ENCODE peak calls at places on chromosome 2, in four cellular contexts. N is K562, B is H9, Y is endothelial cell of umbilical vein. Z is an unnamed sample.

GRCh38 chr2:109459485-109459884 is 154.3 kb downstream of the SEPTIN10 start:
- DNase-seq in N (no peak), B (no peak), Y (no peak), Z (no peak)

GRCh38 chr2:217650229-217650628 is 352.6 kb downstream of the TNS1 start:
- DNase-seq in N (no peak), B (peak; percentile 35), Y (no peak), Z (no peak)

GRCh38 chr2:44686561-44686960 is 254.9 kb upstream of the SIX3 start:
- DNase-seq in N (no peak), B (no peak), Y (peak; percentile 6), Z (no peak)

GRCh38 chr2:36731941-36732700 is 35.6 kb downstream of the VIT start:
- DNase-seq in N (no peak), B (no peak), Y (peak; percentile 22), Z (no peak)

GRCh38 chr2:6776125-6776524 is 89.6 kb downstream of the CMPK2 start:
- DNase-seq in N (no peak), B (no peak), Y (no peak), Z (peak; percentile 80)

GRCh38 chr2:176555112-176555511 is 285.9 kb downstream of the MTX2 start:
- DNase-seq in N (no peak), B (no peak), Y (no peak), Z (no peak)

GRCh38 chr2:207357216-207357615 is 172.5 kb upstream of the CREB1 start:
- DNase-seq in N (no peak), B (no peak), Y (no peak), Z (no peak)

GRCh38 chr2:15142069-15142689 is 419.0 kb downstream of the NBAS start:
- DNase-seq in N (no peak), B (no peak), Y (no peak), Z (peak; percentile 95)

GRCh38 chr2:105517814-105518705 is 119.2 kb upstream of the FHL2 start:
- DNase-seq in N (no peak), B (no peak), Y (peak; percentile 21), Z (no peak)

GRCh38 chr2:81324046-81324445 is 1019.5 kb upstream of the LRRTM1 start:
- DNase-seq in N (no peak), B (peak; percentile 62), Y (no peak), Z (peak; percentile 65)

GRCh38 chr2:132656213-132656612 is 13.8 kb downstream of the LYPD1 start:
- DNase-seq in N (no peak), B (no peak), Y (no peak), Z (no peak)

GRCh38 chr2:9675369-9676351 is 44.9 kb upstream of the YWHAQ start:
- DNase-seq in N (no peak), B (peak; percentile 43), Y (peak; percentile 62), Z (no peak)

GRCh38 chr2:241904011-241904718 is 34.6 kb downstream of the RTP5 start:
- DNase-seq in N (no peak), B (peak; percentile 21), Y (no peak), Z (no peak)

GRCh38 chr2:156883828-156884615 is 373.5 kb upstream of the GALNT5 start:
- DNase-seq in N (no peak), B (no peak), Y (no peak), Z (no peak)

GRCh38 chr2:232335859-232336215 is 42.7 kb upstream of the ALPP start:
- DNase-seq in N (no peak), B (peak; percentile 15), Y (no peak), Z (no peak)

GRCh38 chr2:77147154-77147553 is 375.0 kb downstream of the LRRTM4 start:
- DNase-seq in N (no peak), B (no peak), Y (no peak), Z (no peak)

GRCh38 chr2:57798346-57798745 is 248.3 kb upstream of the VRK2 start:
- DNase-seq in N (no peak), B (no peak), Y (no peak), Z (no peak)

GRCh38 chr2:60549250-60550150 is 4.0 kb downstream of the BCL11A start:
- DNase-seq in N (no peak), B (no peak), Y (peak; percentile 7), Z (peak; percentile 86)

GRCh38 chr2:86300496-86300895 is 36.9 kb downstream of the REEP1 start:
- DNase-seq in N (peak; percentile 14), B (no peak), Y (no peak), Z (no peak)

GRCh38 chr2:66839551-66840320 is 404.8 kb downstream of the MEIS1 start:
- DNase-seq in N (no peak), B (no peak), Y (no peak), Z (no peak)

GRCh38 chr2:3404495-3404894 is 25.0 kb downstream of the TRAPPC12 start:
- DNase-seq in N (no peak), B (no peak), Y (no peak), Z (no peak)

GRCh38 chr2:165678882-165679281 is 115.2 kb downstream of the GALNT3 start:
- DNase-seq in N (no peak), B (no peak), Y (no peak), Z (no peak)

GRCh38 chr2:65503746-65504145 is 71.3 kb upstream of the SPRED2 start:
- DNase-seq in N (no peak), B (no peak), Y (no peak), Z (no peak)

GRCh38 chr2:217023611-217024010 is 163.7 kb upstream of the TNP1 start:
- DNase-seq in N (no peak), B (no peak), Y (no peak), Z (peak; percentile 4)

GRCh38 chr2:238026953-238027505 is 33.8 kb upstream of the SCLY start:
- DNase-seq in N (no peak), B (no peak), Y (no peak), Z (no peak)

GRCh38 chr2:31725444-31725843 is 144.7 kb upstream of the SRD5A2 start:
- DNase-seq in N (no peak), B (no peak), Y (no peak), Z (no peak)

GRCh38 chr2:151437630-151438029 is 27.9 kb downstream of the RIF1 start:
- DNase-seq in N (peak; percentile 25), B (no peak), Y (peak; percentile 58), Z (peak; percentile 76)

GRCh38 chr2:129192841-129193253 is 786.6 kb upstream of the RAB6C start:
- DNase-seq in N (no peak), B (no peak), Y (no peak), Z (no peak)

GRCh38 chr2:21146638-21147037 is 22.9 kb downstream of the TDRD15 start:
- DNase-seq in N (no peak), B (no peak), Y (no peak), Z (no peak)

GRCh38 chr2:71926860-71927756 is 220.6 kb downstream of the CYP26B1 start:
- DNase-seq in N (no peak), B (peak; percentile 17), Y (no peak), Z (no peak)

GRCh38 chr2:183248866-183249567 is 124.8 kb downstream of the NUP35 start:
- DNase-seq in N (peak; percentile 40), B (no peak), Y (peak; percentile 71), Z (peak; percentile 60)

GRCh38 chr2:95389256-95390119 is 13.0 kb upstream of the FAHD2A start:
- DNase-seq in N (peak; percentile 72), B (peak; percentile 86), Y (peak; percentile 50), Z (peak; percentile 83)

GRCh38 chr2:168736636-168737424 is 65.6 kb upstream of the NOSTRIN start:
- DNase-seq in N (no peak), B (no peak), Y (no peak), Z (no peak)

GRCh38 chr2:65456074-65456473 is 23.7 kb upstream of the SPRED2 start:
- DNase-seq in N (no peak), B (no peak), Y (no peak), Z (no peak)

GRCh38 chr2:16635796-16636699 is 29.6 kb downstream of the CYRIA start:
- DNase-seq in N (peak; percentile 83), B (no peak), Y (no peak), Z (no peak)
- H2AFZ ChIP-seq in N (peak overlapping the region; percentile 93), B (no peak overlapping the region), Y (no peak overlapping the region), Z (no peak overlapping the region)

DNA sequence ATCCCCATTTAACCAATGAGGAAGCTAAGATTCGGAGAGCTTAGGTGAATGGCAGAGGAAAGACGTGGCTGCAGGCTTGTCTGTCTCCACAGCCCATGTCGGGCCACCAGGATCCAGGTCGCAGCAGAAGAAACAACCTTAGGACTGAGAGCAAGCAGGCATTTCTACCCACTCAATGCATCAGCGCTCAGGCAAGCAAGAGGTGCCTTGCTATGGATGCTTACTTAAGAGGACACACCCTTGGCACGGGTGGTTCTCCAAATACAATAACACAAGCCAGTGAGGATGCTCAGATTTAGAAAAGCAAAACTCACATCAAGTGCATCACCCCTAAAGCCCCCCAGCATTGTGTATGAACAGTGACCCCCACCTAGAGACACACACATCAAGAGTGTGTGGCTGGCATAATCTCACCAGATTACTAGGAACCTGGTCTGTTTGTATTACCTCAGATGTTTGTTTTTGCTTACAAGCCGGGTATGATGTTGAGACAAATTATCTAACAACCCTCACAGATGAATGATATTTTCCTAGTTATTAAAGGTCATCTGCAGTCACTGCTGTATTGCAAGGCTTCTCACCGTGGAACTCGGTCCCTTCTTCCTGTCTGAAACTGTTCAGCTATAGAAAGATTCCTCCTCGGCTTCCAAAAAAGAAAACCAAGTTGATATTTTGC is 34.2 kb upstream of the NPAS2 start:
- DNase-seq in N (no peak), B (no peak), Y (no peak), Z (no peak)
- H2AFZ ChIP-seq in N (no peak overlapping the region), B (no peak overlapping the region), Y (peak overlapping the region; percentile 63), Z (no peak overlapping the region)

DNA sequence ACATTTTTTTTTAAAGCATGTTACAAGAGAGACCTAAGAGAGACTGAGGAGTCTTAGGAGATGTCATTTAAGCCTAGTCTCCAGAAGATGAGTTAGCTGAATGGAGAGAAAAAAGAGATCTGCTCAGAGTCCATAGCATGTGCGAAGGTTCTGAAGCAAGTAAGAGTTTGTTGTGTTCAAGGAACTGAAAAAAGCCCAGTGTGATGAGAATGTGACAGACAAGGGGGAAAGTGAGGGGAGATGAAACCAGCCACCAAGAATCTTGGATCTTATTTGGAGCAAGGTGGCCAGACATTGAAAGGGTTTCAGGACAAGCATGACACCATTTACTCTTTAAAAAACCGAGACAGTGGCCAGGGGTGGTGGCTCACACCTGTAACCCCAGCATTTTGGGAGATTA is 5.2 kb upstream of the MOB1A start:
- DNase-seq in N (no peak), B (no peak), Y (no peak), Z (peak; percentile 69)
- H2AFZ ChIP-seq in N (peak overlapping the region; percentile 68), B (no peak overlapping the region), Y (no peak overlapping the region), Z (peak overlapping the region; percentile 68)

DNA sequence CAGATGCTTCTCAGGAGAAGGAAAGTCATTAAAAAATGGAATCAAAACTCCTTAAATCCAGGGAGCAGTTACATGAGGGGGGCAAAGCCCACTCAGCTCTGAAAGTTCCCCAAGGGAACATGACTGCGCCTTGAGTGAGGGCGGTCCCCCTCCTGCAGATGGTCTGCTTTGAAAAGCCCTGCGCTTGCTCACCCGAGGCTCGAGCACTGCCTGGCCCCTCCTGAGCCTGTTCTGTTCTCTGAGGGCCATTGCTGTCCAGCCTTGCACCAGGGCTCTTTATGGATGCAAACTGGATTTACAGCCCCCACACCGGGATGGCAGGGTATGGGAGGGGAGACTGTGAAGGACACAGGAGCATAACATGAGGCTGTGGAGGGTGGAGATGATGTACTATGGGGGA is 37.8 kb upstream of the DNMT3A start:
- DNase-seq in N (no peak), B (no peak), Y (no peak), Z (no peak)
- H2AFZ ChIP-seq in N (no peak overlapping the region), B (no peak overlapping the region), Y (no peak overlapping the region), Z (no peak overlapping the region)